ENCODE peak calls at places on chromosomes 16 and 17, in six cellular contexts. Y is body of pancreas, A is ascending aorta, J is GM13976, U is uterus, C is Peyer's patch. D is an unnamed sample.

GRCh38 chr16:87705780-87706277 is 60.0 kb downstream of the KLHDC4 start:
- DNase-seq in U (no peak), A (no peak), C (no peak), J (no peak), Y (peak; percentile 55), D (no peak)

GRCh38 chr16:51116353-51116752 is 34.7 kb downstream of the SALL1 start:
- DNase-seq in C (no peak), J (no peak), A (no peak), U (no peak), Y (no peak), D (no peak)

GRCh38 chr17:14321980-14322776 is 21.3 kb downstream of the HS3ST3B1 start:
- DNase-seq in C (no peak), Y (no peak), U (no peak), J (no peak), A (no peak), D (no peak)

GRCh38 chr17:65364408-65364807 is 197.0 kb downstream of the AXIN2 start:
- DNase-seq in Y (no peak), J (no peak), U (no peak), C (no peak), A (no peak), D (no peak)

GRCh38 chr17:61750656-61751055 is 112.7 kb downstream of the BRIP1 start:
- DNase-seq in A (no peak), U (no peak), C (no peak), J (peak; percentile 45), Y (no peak), D (no peak)

GRCh38 chr17:59830007-59830630 is 62.6 kb downstream of the TUBD1 start:
- DNase-seq in J (no peak), Y (no peak), U (no peak), C (peak; percentile 47), A (no peak), D (peak; percentile 54)

GRCh38 chr16:84032458-84033178 is 10.0 kb downstream of the SLC38A8 start:
- DNase-seq in C (no peak), Y (no peak), U (no peak), A (no peak), J (no peak), D (no peak)

GRCh38 chr16:69187387-69187890 is 475 bp downstream of the SNTB2 start:
- DNase-seq in A (peak; percentile 77), C (peak; percentile 77), J (peak; percentile 68), Y (peak; percentile 69), U (peak; percentile 49), D (peak; percentile 53)

GRCh38 chr17:27414271-27414670 is 42.0 kb upstream of the KSR1 start:
- DNase-seq in U (no peak), Y (no peak), J (no peak), A (no peak), C (no peak), D (no peak)

GRCh38 chr17:44628234-44629188 is 27.8 kb upstream of the MEIOC start:
- DNase-seq in A (no peak), U (peak; percentile 20), J (peak; percentile 68), C (peak; percentile 53), Y (peak; percentile 67), D (no peak)
- TF ChIP-seq CTCF in A (no peak), U (no peak), J (no peak), C (no peak), Y (no peak), D (no peak)

GRCh38 chr17:36592316-36592710 is 634 bp downstream of the DHRS11 start:
- DNase-seq in Y (peak; percentile 43), A (no peak), U (no peak), C (peak; percentile 53), J (no peak), D (peak; percentile 24)

GRCh38 chr17:36590082-36590481 is 1.6 kb upstream of the DHRS11 start:
- DNase-seq in J (no peak), Y (no peak), U (no peak), A (no peak), C (no peak), D (peak; percentile 19)

GRCh38 chr17:36593651-36594316 is 2.1 kb downstream of the DHRS11 start:
- DNase-seq in Y (no peak), U (no peak), J (no peak), A (no peak), C (peak; percentile 69), D (no peak)

GRCh38 chr17:36592711-36593321 is 1.1 kb downstream of the DHRS11 start:
- DNase-seq in Y (no peak), J (no peak), A (no peak), U (no peak), C (peak; percentile 87), D (no peak)

DNA sequence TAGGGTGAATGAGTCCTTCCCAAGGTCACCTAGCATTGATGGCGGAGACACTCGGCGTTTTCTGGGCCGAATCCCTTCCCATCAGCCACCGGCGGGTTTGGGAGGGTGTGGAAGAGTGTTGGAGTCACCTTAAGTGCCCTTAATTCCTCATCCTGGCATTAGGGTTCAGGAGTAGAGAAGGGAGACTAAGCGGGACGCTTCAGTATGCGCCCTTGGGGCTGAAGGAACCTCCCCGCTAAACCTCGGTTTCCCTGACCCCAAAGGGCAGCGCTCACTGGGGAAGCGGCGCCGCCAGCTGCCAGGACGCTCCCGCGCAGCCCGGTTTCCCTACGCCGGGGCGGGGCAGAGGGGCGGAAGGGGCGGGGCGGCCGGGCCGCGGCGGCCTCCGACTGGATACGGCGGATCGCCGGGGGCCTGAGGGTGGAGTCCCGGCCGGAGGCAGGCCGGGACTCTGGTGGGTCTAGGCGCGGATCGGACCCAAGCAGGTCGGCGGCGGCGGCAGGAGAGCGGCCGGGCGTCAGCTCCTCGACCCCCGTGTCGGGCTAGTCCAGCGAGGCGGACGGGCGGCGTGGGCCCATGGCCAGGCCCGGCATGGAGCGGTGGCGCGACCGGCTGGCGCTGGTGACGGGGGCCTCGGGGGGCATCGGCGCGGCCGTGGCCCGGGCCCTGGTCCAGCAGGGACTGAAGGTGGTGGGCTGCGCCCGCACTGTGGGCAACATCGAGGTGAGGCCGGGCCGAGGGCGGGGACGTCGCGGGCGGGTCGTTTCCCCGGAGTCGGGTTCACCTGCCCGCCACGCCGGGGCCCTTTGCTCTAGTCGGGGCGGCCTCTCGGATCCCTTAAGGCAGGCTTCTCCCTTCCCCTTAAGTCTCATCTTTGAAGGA is at the start of gene DHRS11:
- DNase-seq in U (peak; percentile 83), J (peak; percentile 97), Y (peak; percentile 90), C (peak; percentile 93), A (peak; percentile 89), D (peak; percentile 79)
- TF ChIP-seq CTCF in U (no peak), J (peak; percentile 46), Y (no peak), C (no peak), A (no peak), D (no peak)

DNA sequence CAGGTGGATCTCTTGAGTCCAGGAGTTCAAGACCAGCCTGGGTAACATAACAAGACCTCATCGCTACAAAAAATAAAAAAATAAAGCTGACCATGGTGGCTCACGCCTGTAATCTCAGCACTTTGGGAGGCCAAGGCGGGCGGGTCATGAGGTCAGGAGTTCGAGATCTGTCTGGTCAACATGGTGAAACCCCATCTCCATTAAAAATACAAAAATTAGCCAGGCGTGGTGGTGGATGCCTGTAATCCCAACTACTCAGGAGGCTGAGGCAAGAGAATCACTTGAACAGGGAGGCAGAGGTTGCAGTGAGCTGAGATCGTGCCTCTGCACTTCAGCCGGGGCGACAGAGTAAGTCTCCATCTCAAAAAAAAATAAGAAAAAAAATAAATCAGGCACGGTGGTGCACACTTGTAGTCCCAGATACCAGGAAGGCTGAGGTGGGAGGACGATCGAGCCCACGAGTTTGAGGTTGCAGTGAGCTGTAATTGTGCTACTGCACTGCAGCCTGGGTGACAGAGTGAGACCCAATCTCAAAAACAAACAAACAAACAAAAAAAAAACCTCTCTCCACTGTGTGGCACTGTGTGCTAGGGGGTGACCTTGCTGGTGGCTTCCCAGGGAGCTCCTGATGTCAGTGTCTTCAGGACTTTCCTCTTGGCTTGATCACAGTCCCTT is 19.8 kb upstream of the MAPK3 start:
- DNase-seq in J (peak; percentile 59), U (no peak), A (no peak), Y (no peak), C (no peak), D (peak; percentile 43)
- TF ChIP-seq CTCF in J (peak; percentile 23), U (no peak), A (no peak), Y (no peak), C (no peak), D (no peak)

GRCh38 chr17:29619251-29619650 is 3.5 kb downstream of the CORO6 start:
- DNase-seq in Y (no peak), U (no peak), A (no peak), C (no peak), J (no peak), D (peak; percentile 57)
- TF ChIP-seq CTCF in Y (no peak), U (no peak), A (no peak), C (no peak), J (peak; percentile 28), D (peak; percentile 39)

GRCh38 chr17:4541328-4542002 is 13.7 kb downstream of the MYBBP1A start:
- DNase-seq in A (no peak), C (no peak), U (no peak), J (no peak), Y (no peak), D (no peak)

GRCh38 chr17:4539025-4539424 is 16.2 kb downstream of the MYBBP1A start:
- DNase-seq in A (no peak), C (no peak), U (no peak), J (no peak), Y (no peak), D (no peak)

GRCh38 chr17:4541041-4541327 is 14.2 kb downstream of the MYBBP1A start:
- DNase-seq in J (no peak), U (no peak), A (no peak), Y (no peak), C (no peak), D (no peak)

GRCh38 chr17:4539576-4540223 is 15.5 kb downstream of the MYBBP1A start:
- DNase-seq in J (no peak), U (no peak), A (no peak), Y (no peak), C (no peak), D (no peak)

GRCh38 chr17:4540224-4541040 is 14.8 kb downstream of the MYBBP1A start:
- DNase-seq in Y (no peak), J (no peak), A (no peak), C (peak; percentile 69), U (no peak), D (no peak)
- TF ChIP-seq CTCF in Y (no peak), J (no peak), A (no peak), C (no peak), U (no peak), D (no peak)

DNA sequence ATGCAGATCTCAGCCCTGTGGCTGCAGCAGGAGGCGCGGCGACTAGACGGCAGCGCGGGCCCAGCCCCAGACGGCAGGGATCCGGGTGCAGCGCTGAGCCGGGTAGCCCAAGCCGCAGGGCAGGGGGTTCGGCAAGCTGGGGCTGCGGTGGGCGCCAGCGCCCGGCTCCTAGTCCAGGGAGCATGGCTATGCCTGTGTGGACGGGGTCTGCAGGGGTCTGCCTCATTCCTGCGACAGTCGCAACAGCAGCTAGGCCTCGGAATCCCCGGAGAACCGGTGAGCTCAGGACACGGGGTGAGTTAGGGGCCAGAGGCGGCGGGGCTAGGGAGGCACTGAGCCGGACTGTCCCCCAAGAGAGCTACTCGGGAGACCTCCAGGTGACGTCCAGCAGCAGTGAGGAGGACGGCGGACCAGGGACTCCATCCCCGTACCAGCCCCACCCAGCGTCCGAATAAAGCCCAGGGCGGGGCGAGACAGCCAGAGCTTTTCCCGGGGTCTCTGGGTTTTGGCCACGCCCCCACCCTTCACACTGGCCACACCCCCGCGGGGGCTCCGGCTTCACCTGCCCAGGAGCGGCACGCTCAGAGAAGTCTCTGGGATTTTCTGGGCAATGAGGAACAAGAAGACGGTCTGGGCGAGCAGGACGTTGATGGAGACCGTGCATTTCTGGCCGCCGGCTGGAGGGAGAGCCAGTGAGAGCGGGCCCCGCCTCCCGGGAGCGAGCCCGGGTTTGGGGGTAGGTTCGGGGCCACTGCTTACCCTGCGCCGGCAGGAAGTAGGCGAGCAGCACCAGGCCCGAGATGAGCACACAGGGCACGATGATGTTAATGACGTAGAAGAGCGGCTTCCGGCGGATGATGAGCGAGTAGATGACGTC is 1.1 kb downstream of the C17orf107 start:
- DNase-seq in J (no peak), C (peak; percentile 77), Y (no peak), A (peak; percentile 76), U (no peak), D (peak; percentile 68)
- TF ChIP-seq CTCF in J (no peak), C (no peak), Y (no peak), A (no peak), U (no peak), D (no peak)